ENCODE peak calls at places on chromosomes 4 and X, in ten cellular contexts. T is kidney, V is heart right ventricle, W is adrenal gland, Z is IMR-90, P is sigmoid colon, S is fibroblast of lung, A is choroid plexus epithelial cell, K is ascending aorta, E is mammary epithelial cell. O is an unnamed sample.
A peak's percentile ranks its signal among the peaks of the same experiment; 100 is the strongest.

GRCh38 chr4:86664959-86665358 is 70.8 kb downstream of the PTPN13 start:
- DNase-seq in T (no peak), V (no peak), W (no peak), Z (peak; percentile 77), P (no peak), S (peak; percentile 95), A (peak; percentile 91), K (no peak), E (peak; percentile 69), O (peak; percentile 95)

GRCh38 chrX:31038585-31039326 is 33.1 kb downstream of the FTHL17 start:
- DNase-seq in T (no peak), V (peak; percentile 23), W (peak; percentile 55), Z (peak; percentile 31), P (no peak), S (peak; percentile 31), A (peak; percentile 63), K (no peak), E (peak; percentile 6), O (peak; percentile 13)

GRCh38 chr4:67581208-67581857 is 22.8 kb downstream of the STAP1 start:
- DNase-seq in T (no peak), V (no peak), W (no peak), Z (no peak), P (no peak), S (no peak), A (no peak), K (no peak), E (no peak), O (no peak)

GRCh38 chrX:129791336-129791735 is 11.6 kb downstream of the SASH3 start:
- DNase-seq in T (no peak), V (no peak), W (no peak), Z (no peak), P (peak; percentile 37), S (no peak), A (no peak), K (peak; percentile 30), E (no peak), O (no peak)

GRCh38 chrX:68710870-68711576 is 63.6 kb downstream of the STARD8 start:
- DNase-seq in T (peak; percentile 69), V (no peak), W (peak; percentile 40), Z (peak; percentile 53), P (peak; percentile 77), S (peak; percentile 29), A (peak; percentile 76), K (no peak), E (peak; percentile 25), O (peak; percentile 53)

GRCh38 chr4:158314756-158315487 is 104.6 kb downstream of the TMEM144 start:
- DNase-seq in T (no peak), V (no peak), W (no peak), Z (peak; percentile 98), P (no peak), S (peak; percentile 97), A (peak; percentile 98), K (no peak), E (peak; percentile 86), O (peak; percentile 99)

GRCh38 chr4:79682801-79683217 is 274.8 kb upstream of the GK2 start:
- DNase-seq in T (no peak), V (peak; percentile 12), W (no peak), Z (peak; percentile 53), P (no peak), S (peak; percentile 41), A (no peak), K (no peak), E (no peak), O (no peak)

GRCh38 chr4:108168213-108168671 is 490 bp downstream of the LEF1 start:
- DNase-seq in T (no peak), V (no peak), W (no peak), Z (peak; percentile 8), P (no peak), S (peak; percentile 16), A (peak; percentile 47), K (no peak), E (no peak), O (no peak)

GRCh38 chr4:73751166-73751565 is 10.8 kb downstream of the CXCL8 start:
- DNase-seq in T (no peak), V (no peak), W (no peak), Z (no peak), P (no peak), S (peak; percentile 56), A (no peak), K (no peak), E (no peak), O (no peak)

GRCh38 chr4:82560853-82561744 is 689 bp downstream of the TMEM150C start:
- DNase-seq in T (peak; percentile 73), V (no peak), W (no peak), Z (no peak), P (no peak), S (no peak), A (no peak), K (no peak), E (no peak), O (no peak)
- H3K4me3 ChIP-seq in T (peak overlapping the region; percentile 80), V (peak overlapping the region; percentile 62), W (peak overlapping the region; percentile 82), Z (peak overlapping the region; percentile 68), P (peak overlapping the region; percentile 84), S (no peak overlapping the region), A (peak overlapping the region; percentile 50), K (peak overlapping the region; percentile 70), E (peak overlapping the region; percentile 64), O (peak overlapping the region; percentile 27)

GRCh38 chrX:56233682-56234081 is 1.5 kb downstream of the KLF8 start:
- DNase-seq in T (peak; percentile 84), V (peak; percentile 43), W (peak; percentile 29), Z (no peak), P (peak; percentile 84), S (peak; percentile 17), A (peak; percentile 3), K (peak; percentile 85), E (peak; percentile 81), O (peak; percentile 5)
- TF ChIP-seq CTCF in T (no peak), V (no peak), W (no peak), Z (no peak), P (no peak), S (no peak), A (no peak), K (no peak), E (peak; percentile 37), O (no peak)

DNA sequence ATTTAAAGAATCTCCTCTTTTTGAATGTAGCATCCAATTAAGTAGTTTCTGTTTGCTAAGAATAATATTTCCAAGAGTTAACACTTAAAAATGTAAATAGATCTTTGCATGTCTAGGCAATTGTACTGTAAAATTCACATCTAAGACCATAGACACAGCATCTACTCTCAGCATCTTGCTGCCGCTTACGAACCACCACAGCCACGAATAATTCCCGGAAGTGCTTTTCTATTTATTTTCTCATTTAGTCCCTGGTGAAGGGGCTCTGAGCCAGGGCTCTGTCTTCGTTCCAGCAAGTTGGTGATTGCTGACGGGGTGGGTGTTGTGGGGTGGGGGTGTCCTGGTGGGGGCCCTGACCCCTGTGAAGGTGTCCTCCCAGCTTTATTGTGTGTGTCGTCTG is 1.5 kb downstream of the NSG1 start:
- DNase-seq in T (no peak), V (no peak), W (no peak), Z (no peak), P (no peak), S (no peak), A (peak; percentile 9), K (no peak), E (no peak), O (no peak)
- H3K4me3 ChIP-seq in T (no peak overlapping the region), V (peak overlapping the region; percentile 57), W (no peak overlapping the region), Z (no peak overlapping the region), P (no peak overlapping the region), S (no peak overlapping the region), A (no peak overlapping the region), K (no peak overlapping the region), E (no peak overlapping the region), O (no peak overlapping the region)

DNA sequence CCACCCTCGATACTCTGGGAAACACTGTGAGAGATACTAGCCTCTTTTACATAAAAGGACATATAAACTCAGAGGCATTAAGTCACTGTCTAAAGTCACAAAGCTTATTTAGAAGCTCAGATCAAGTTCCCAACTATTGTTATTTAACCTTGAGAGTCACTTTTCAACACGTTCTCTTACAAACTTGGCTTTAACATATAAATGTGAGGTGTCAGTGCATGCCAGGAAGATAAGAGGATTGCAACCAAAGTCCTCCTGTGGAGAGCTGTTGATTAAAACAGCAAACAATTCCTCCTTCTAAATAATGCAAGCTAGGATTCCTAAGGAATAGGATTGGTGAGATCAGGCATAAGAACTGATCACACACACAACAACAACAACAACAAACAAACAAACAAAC is 135.5 kb upstream of the SCML1 start:
- DNase-seq in T (no peak), V (no peak), W (no peak), Z (no peak), P (no peak), S (no peak), A (peak; percentile 32), K (no peak), E (no peak), O (no peak)
- TF ChIP-seq CTCF in T (no peak), V (no peak), W (no peak), Z (no peak), P (no peak), S (no peak), A (no peak), K (no peak), E (no peak), O (no peak)

O was measured in AG10803.